ENCODE peak calls at places on chromosomes 1 and 21, in seven cellular contexts. F is A549, Q is transverse colon, I is thyroid gland, B is HCT116, K is mucosa of descending colon, U is MM.1S. G is an unnamed sample. For H3K9me3, the result is how much of the 10 kb centered on the place peaks cover.

GRCh38 chr1:70717656-70718055 is 306.6 kb downstream of the CTH start:
- DNase-seq in B (no peak), U (no peak), F (no peak), I (no peak), Q (no peak), K (no peak), G (no peak)

GRCh38 chr1:48697066-48697707 is 79.5 kb downstream of the BEND5 start:
- DNase-seq in K (no peak), U (peak), F (peak), I (peak), Q (peak), B (peak), G (peak)

GRCh38 chr1:228271701-228272251 is 63.9 kb downstream of the OBSCN start:
- DNase-seq in I (no peak), U (no peak), Q (no peak), B (no peak), F (no peak), K (peak), G (no peak)

GRCh38 chr1:2381741-2382620 is 9.4 kb downstream of the MORN1 start:
- DNase-seq in U (peak), B (peak), I (peak), Q (peak), K (peak), F (peak), G (peak)

GRCh38 chr1:234605983-234606730 is 3.8 kb downstream of the IRF2BP2 start:
- DNase-seq in K (peak), F (no peak), U (peak), I (peak), Q (peak), B (no peak), G (no peak)

GRCh38 chr1:218676991-218677390 is 331.9 kb downstream of the TGFB2 start:
- DNase-seq in Q (no peak), B (no peak), I (no peak), U (no peak), K (no peak), F (no peak), G (no peak)

GRCh38 chr21:32332463-32332951 is 33.9 kb downstream of the MRAP start:
- DNase-seq in B (no peak), K (no peak), U (no peak), I (no peak), Q (no peak), F (no peak), G (no peak)

GRCh38 chr1:115052454-115053083 is 22.9 kb downstream of the TSHB start:
- DNase-seq in U (peak), I (peak), B (peak), K (no peak), F (peak), Q (peak), G (peak)

GRCh38 chr1:15076807-15077206 is 76.7 kb upstream of the TMEM51 start:
- DNase-seq in Q (no peak), B (no peak), U (no peak), I (no peak), K (no peak), F (no peak), G (no peak)

GRCh38 chr1:32001863-32002262 is 11.8 kb upstream of the KHDRBS1 start:
- DNase-seq in F (no peak), I (no peak), U (no peak), Q (no peak), K (no peak), B (no peak), G (no peak)

GRCh38 chr1:117284408-117285215 is 73.9 kb upstream of the VTCN1 start:
- DNase-seq in I (no peak), F (peak), U (peak), K (no peak), B (peak), Q (no peak), G (no peak)

GRCh38 chr1:164704954-164705353 is 146.0 kb downstream of the PBX1 start:
- DNase-seq in K (no peak), F (no peak), I (no peak), Q (no peak), U (no peak), B (no peak), G (no peak)

GRCh38 chr1:18088077-18088594 is 19.5 kb upstream of the IGSF21 start:
- DNase-seq in B (no peak), I (no peak), Q (no peak), U (no peak), F (no peak), K (no peak), G (no peak)

GRCh38 chr1:9494936-9495758 is 44.1 kb upstream of the SLC25A33 start:
- DNase-seq in B (peak), I (peak), K (peak), F (peak), Q (peak), U (peak), G (peak)

GRCh38 chr1:172826096-172826741 is 167.3 kb downstream of the FASLG start:
- DNase-seq in F (peak), B (peak), K (no peak), I (peak), U (peak), Q (no peak), G (no peak)

GRCh38 chr1:119069682-119070081 is 70.8 kb downstream of the WARS2 start:
- DNase-seq in K (no peak), Q (no peak), B (no peak), U (no peak), F (no peak), I (no peak), G (no peak)

GRCh38 chr1:111882986-111883560 is 106.4 kb downstream of the KCND3 start:
- DNase-seq in U (no peak), B (no peak), I (peak), K (no peak), Q (no peak), F (no peak), G (no peak)

GRCh38 chr1:53601867-53602266 is 137.1 kb downstream of the GLIS1 start:
- DNase-seq in K (no peak), I (no peak), U (no peak), B (no peak), Q (no peak), F (no peak), G (no peak)

GRCh38 chr1:71600023-71600422 is 519.2 kb upstream of the ZRANB2 start:
- DNase-seq in U (no peak), K (no peak), I (no peak), B (no peak), F (no peak), Q (no peak), G (no peak)

GRCh38 chr1:68112835-68113243 is 62.4 kb upstream of the DIRAS3 start:
- DNase-seq in F (peak), B (peak), I (peak), K (no peak), Q (no peak), U (no peak), G (peak)

GRCh38 chr1:68107771-68108170 is 57.3 kb upstream of the DIRAS3 start:
- DNase-seq in K (no peak), I (no peak), B (no peak), Q (no peak), F (no peak), U (no peak), G (no peak)

GRCh38 chr1:68113961-68114360 is 63.5 kb upstream of the DIRAS3 start:
- DNase-seq in K (no peak), B (no peak), F (no peak), Q (no peak), I (no peak), U (no peak), G (no peak)

GRCh38 chr1:68115308-68115707 is 64.9 kb upstream of the DIRAS3 start:
- DNase-seq in I (no peak), Q (no peak), K (no peak), F (no peak), B (no peak), U (no peak), G (no peak)

GRCh38 chr1:68111804-68112436 is 61.5 kb upstream of the DIRAS3 start:
- DNase-seq in Q (peak), F (peak), I (peak), K (peak), U (peak), B (peak), G (peak)
- TF ChIP-seq CTCF in Q (peak), F (peak), I (peak), K (peak), U (peak), B (peak), G (peak)

GRCh38 chr1:214510477-214510876 is 40.9 kb downstream of the PTPN14 start:
- DNase-seq in F (no peak), Q (no peak), I (no peak), K (no peak), B (no peak), U (no peak), G (no peak)

GRCh38 chr1:214503553-214503952 is 47.8 kb downstream of the PTPN14 start:
- DNase-seq in I (no peak), K (no peak), F (no peak), U (no peak), Q (no peak), B (no peak), G (no peak)

GRCh38 chr1:214505134-214505533 is 46.3 kb downstream of the PTPN14 start:
- DNase-seq in F (no peak), Q (no peak), I (no peak), K (no peak), B (no peak), U (no peak), G (no peak)

GRCh38 chr1:214504330-214504729 is 47.1 kb downstream of the PTPN14 start:
- DNase-seq in F (no peak), B (no peak), Q (no peak), I (no peak), U (no peak), K (no peak), G (no peak)

GRCh38 chr1:214506972-214507431 is 44.4 kb downstream of the PTPN14 start:
- DNase-seq in U (no peak), B (peak), K (no peak), I (no peak), Q (peak), F (peak), G (no peak)
- H3K4me3 ChIP-seq in U (no peak), B (no peak), K (no peak), I (no peak), Q (no peak), F (peak), G (no peak)

GRCh38 chr21:39484711-39485264 is 33.0 kb downstream of the SH3BGR start:
- DNase-seq in I (no peak), K (no peak), U (no peak), B (no peak), F (no peak), Q (no peak), G (no peak)

GRCh38 chr21:39483917-39484316 is 32.1 kb downstream of the SH3BGR start:
- DNase-seq in B (no peak), U (no peak), F (no peak), Q (no peak), I (no peak), K (no peak), G (no peak)

DNA sequence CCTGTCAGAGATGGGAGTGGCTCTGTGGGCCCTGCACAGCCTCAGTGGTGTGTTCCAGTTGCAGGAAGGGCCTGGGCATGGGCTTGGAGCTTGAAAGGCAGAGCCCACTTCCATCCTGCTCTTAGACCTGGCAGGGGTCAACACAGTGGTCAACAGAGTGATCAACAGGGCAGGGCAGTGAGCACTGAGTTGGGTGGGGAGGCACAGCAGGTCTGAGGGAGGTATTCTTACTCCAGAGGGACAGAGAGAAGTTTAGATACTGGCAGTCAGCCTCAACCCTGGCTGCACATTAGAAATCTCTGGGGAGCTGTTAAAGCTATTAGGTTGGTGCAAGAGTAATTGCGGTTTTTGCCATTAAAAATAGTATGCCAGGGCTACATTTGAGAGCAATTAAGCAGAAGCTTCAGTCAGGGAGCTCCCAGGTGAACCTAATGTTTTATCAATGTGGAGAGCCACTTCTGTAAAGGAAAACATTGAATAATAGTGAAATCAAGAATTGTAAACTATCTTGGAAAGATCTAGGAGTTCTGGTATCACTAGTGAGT is 37.7 kb downstream of the SH3BGR start:
- DNase-seq in K (no peak), Q (no peak), U (no peak), F (no peak), B (no peak), I (no peak), G (no peak)
- H3K9me3 ChIP-seq in K (under half), Q (under half), U (under half), F (under half), B (under half), I (under half), G (under half)

GRCh38 chr1:196377811-196378210 is 230.4 kb downstream of the KCNT2 start:
- DNase-seq in U (no peak), Q (no peak), K (no peak), B (no peak), F (no peak), I (no peak), G (no peak)

GRCh38 chr1:196367838-196368237 is 240.4 kb downstream of the KCNT2 start:
- DNase-seq in I (no peak), U (no peak), B (no peak), K (no peak), F (no peak), Q (no peak), G (no peak)

GRCh38 chr1:196376648-196377295 is 231.5 kb downstream of the KCNT2 start:
- DNase-seq in K (no peak), U (no peak), Q (no peak), I (no peak), B (no peak), F (no peak), G (no peak)

GRCh38 chr1:196373798-196374197 is 234.4 kb downstream of the KCNT2 start:
- DNase-seq in U (no peak), F (no peak), I (no peak), B (no peak), K (no peak), Q (no peak), G (no peak)

DNA sequence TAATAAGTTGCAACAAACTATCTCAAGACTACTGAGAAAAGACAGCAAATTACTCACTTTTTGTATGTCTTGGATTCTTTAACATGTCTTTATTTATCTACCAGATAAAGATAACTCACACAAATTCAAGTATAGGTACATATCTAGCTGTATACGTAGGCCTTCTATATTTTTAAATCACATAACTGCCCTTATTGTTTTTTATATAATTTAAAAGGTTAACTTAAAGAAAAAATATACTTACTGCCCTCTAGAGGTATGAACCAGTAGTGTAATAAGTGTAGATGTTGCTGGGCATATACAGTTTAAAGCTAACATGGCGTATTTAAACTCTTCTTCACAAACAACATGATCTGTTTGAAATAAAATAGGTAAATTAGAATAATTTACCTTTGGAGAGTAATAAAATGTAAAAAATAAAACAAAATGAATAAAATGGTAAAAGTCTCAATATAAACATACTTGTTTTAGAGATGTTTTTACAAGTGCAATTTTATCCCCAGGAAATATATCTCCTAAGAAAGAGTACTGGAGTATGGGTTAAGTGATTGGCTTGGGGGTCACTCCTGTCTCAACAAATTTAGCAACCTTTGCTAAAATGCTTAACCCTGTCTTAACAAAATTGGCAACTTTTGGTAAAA is 235.2 kb downstream of the KCNT2 start:
- DNase-seq in Q (no peak), F (peak), I (no peak), U (peak), K (no peak), B (peak), G (no peak)
- TF ChIP-seq CTCF in Q (peak), F (peak), I (peak), U (peak), K (no peak), B (peak), G (no peak)

GRCh38 chr1:27588256-27589232 is 15.4 kb downstream of the AHDC1 start:
- DNase-seq in U (no peak), K (no peak), F (no peak), I (no peak), B (no peak), Q (no peak), G (no peak)

GRCh38 chr1:27589841-27590426 is 14.0 kb downstream of the AHDC1 start:
- DNase-seq in K (no peak), I (peak), F (no peak), B (no peak), Q (no peak), U (no peak), G (no peak)

GRCh38 chr1:27591622-27592021 is 12.3 kb downstream of the AHDC1 start:
- DNase-seq in F (no peak), U (no peak), I (no peak), B (no peak), K (no peak), Q (no peak), G (no peak)

GRCh38 chr1:27590917-27591508 is 12.9 kb downstream of the AHDC1 start:
- DNase-seq in U (no peak), Q (peak), K (peak), I (no peak), B (no peak), F (no peak), G (no peak)

GRCh38 chr1:27589441-27589840 is 14.5 kb downstream of the AHDC1 start:
- DNase-seq in I (no peak), Q (no peak), F (no peak), B (no peak), K (no peak), U (no peak), G (no peak)
- H3K4me3 ChIP-seq in I (no peak), Q (no peak), F (no peak), B (no peak), K (no peak), U (no peak), G (no peak)

DNA sequence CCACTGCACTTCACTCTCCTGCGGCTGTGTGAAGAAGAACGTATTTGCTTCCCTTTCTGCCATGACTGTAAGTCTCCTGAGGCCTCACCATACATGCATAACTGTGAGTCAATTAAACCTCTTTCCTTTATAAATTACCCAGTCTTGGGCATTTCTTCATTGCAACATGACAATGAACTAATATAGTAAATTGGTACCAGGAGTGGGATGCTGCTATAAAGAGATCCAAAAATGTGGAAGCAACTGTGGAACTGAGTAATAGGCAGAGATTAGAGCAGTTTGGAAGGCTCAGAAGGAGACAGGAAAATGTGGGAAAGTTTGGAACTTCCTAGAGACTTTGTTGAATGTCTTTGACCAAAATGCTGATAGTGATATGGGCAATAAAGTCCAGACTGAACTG is 1907.9 kb downstream of the MRPL39 start:
- DNase-seq in F (no peak), U (no peak), Q (no peak), I (no peak), K (no peak), B (no peak), G (no peak)
- H3K9me3 ChIP-seq in F (under half), U (under half), Q (under half), I (under half), K (half or more), B (under half), G (under half)

GRCh38 chr1:5286244-5286643 is 631.8 kb downstream of the AJAP1 start:
- DNase-seq in I (peak), B (no peak), U (no peak), Q (no peak), K (no peak), F (no peak), G (no peak)
- TF ChIP-seq CTCF in I (no peak), B (peak), U (peak), Q (no peak), K (no peak), F (no peak), G (no peak)

GRCh38 chr1:223401873-223402789 is 8.9 kb downstream of the CCDC185 start:
- DNase-seq in U (no peak), K (no peak), F (peak), I (no peak), B (peak), Q (no peak), G (no peak)

GRCh38 chr1:223405507-223405906 is 12.3 kb downstream of the CCDC185 start:
- DNase-seq in Q (no peak), F (no peak), I (no peak), U (no peak), B (no peak), K (no peak), G (no peak)

GRCh38 chr1:223403184-223403815 is 10.1 kb downstream of the CCDC185 start:
- DNase-seq in U (no peak), B (no peak), Q (no peak), F (no peak), K (no peak), I (no peak), G (no peak)

GRCh38 chr1:223402790-223403142 is 9.6 kb downstream of the CCDC185 start:
- DNase-seq in F (no peak), I (no peak), U (no peak), Q (no peak), B (no peak), K (no peak), G (no peak)
- H3K4me3 ChIP-seq in F (no peak), I (no peak), U (no peak), Q (no peak), B (no peak), K (no peak), G (no peak)

DNA sequence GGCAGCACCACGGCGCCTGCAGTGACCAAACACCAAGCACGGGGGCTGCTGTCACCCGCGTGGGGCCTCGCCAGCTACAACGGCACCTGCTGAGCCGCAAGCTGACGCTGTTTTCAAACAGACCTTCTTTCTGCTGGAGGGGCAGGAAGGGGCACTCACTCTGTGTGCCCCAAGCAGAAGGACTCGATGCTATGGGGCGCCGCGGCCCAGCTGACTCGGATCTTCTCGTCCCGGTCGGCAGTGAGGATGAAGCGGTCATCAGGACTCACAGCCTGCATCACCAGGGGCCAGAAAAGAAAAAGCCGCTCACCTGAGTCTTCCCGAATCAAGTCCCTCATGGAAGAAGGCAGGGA is 17.2 kb downstream of the WDR4 start:
- DNase-seq in B (no peak), K (no peak), Q (no peak), F (no peak), U (no peak), I (no peak), G (no peak)
- H3K9me3 ChIP-seq in B (under half), K (under half), Q (under half), F (under half), U (under half), I (under half), G (under half)

GRCh38 chr1:198794498-198794897 is 155.7 kb downstream of the PTPRC start:
- DNase-seq in K (no peak), U (no peak), Q (no peak), B (no peak), I (no peak), F (no peak), G (no peak)

DNA sequence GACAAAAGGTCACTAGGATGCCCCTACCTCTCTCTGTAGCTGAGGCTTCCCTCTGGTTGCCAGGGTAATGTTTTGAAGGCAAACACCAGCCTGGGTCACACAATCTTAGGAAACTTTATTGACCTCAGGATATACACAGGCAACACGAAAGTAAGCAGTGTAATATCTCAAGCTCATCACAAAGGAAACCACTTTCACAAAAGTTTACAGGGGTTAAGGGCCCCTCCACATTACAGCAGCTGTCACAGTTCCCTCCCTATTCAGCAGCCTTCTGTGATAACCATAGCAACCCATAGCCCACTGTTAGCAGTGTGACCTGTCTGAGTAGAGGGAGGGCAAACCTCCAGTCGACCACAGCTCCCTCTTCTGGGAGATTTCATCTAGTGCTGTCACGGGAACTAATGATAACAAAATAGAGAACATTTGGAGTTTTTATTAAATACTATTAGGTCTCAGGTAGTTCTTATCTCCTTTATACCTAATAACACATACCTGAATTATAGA is 149.8 kb downstream of the PTPRC start:
- DNase-seq in I (no peak), Q (no peak), B (no peak), K (no peak), F (no peak), U (no peak), G (no peak)
- TF ChIP-seq CTCF in I (no peak), Q (no peak), B (peak), K (no peak), F (no peak), U (peak), G (no peak)

G was measured in lung.